ENCODE peak calls at places on chromosomes 4 and X, in six cellular contexts. F is epithelial cell of esophagus, S is cardiac muscle cell, K is HFFc6, D is sigmoid colon, A is pancreas. H is an unnamed sample.

GRCh38 chr4:14165253-14165942 is 537.9 kb upstream of the BOD1L1 start:
- DNase-seq in A (no peak), S (no peak), F (no peak), K (no peak), D (no peak), H (peak)

GRCh38 chr4:123418486-123418931 is 21.9 kb downstream of the SPRY1 start:
- DNase-seq in K (peak), A (no peak), S (peak), F (peak), D (no peak), H (peak)

GRCh38 chrX:116240446-116240845 is 69.9 kb downstream of the AGTR2 start:
- DNase-seq in S (no peak), K (no peak), F (peak), D (no peak), A (no peak), H (no peak)

GRCh38 chr4:101155368-101155767 is 192.0 kb downstream of the PPP3CA start:
- DNase-seq in S (no peak), F (peak), K (peak), A (no peak), D (no peak), H (no peak)

GRCh38 chr4:147782087-147782781 is 50.3 kb downstream of the ARHGAP10 start:
- DNase-seq in F (peak), S (peak), D (no peak), A (no peak), K (peak), H (no peak)

GRCh38 chr4:139603576-139604387 is 47.8 kb upstream of the SETD7 start:
- DNase-seq in A (no peak), K (peak), D (no peak), F (peak), S (peak), H (peak)

GRCh38 chr4:2332976-2333319 is 71.0 kb upstream of the MXD4 start:
- DNase-seq in S (no peak), F (no peak), A (no peak), D (no peak), K (no peak), H (no peak)

GRCh38 chr4:53055716-53056413 is 193.7 kb downstream of the RASL11B start:
- DNase-seq in A (no peak), S (no peak), D (no peak), F (no peak), K (no peak), H (no peak)

GRCh38 chr4:15416357-15417327 is 11.2 kb upstream of the C1QTNF7 start:
- DNase-seq in K (no peak), S (no peak), F (no peak), A (no peak), D (no peak), H (no peak)

GRCh38 chrX:120647127-120647526 is 17.3 kb upstream of the C1GALT1C1 start:
- DNase-seq in F (no peak), K (no peak), A (no peak), S (no peak), D (no peak), H (no peak)

GRCh38 chr4:119656986-119657635 is 28.5 kb upstream of the PDE5A start:
- DNase-seq in D (no peak), S (peak), A (no peak), K (peak), F (peak), H (no peak)

GRCh38 chr4:92501456-92501855 is 197.7 kb downstream of the GRID2 start:
- DNase-seq in S (no peak), K (no peak), D (no peak), A (no peak), F (peak), H (no peak)

GRCh38 chr4:185229021-185229818 is 19.8 kb downstream of the SNX25 start:
- DNase-seq in K (no peak), F (no peak), A (no peak), S (no peak), D (no peak), H (no peak)

GRCh38 chrX:80792205-80792604 is 17.5 kb downstream of the BRWD3 start:
- DNase-seq in F (no peak), D (no peak), A (no peak), S (peak), K (no peak), H (no peak)

GRCh38 chrX:103831342-103831802 is 685 bp downstream of the RAB9B start:
- DNase-seq in S (no peak), F (peak), K (peak), D (no peak), A (no peak), H (no peak)

GRCh38 chr4:92600638-92601037 is 296.9 kb downstream of the GRID2 start:
- DNase-seq in D (no peak), A (no peak), F (no peak), S (no peak), K (no peak), H (no peak)

GRCh38 chrX:11887175-11887574 is 129.1 kb downstream of the MSL3 start:
- DNase-seq in F (peak), D (no peak), S (no peak), A (no peak), K (no peak), H (no peak)

GRCh38 chrX:134603806-134604700 is 54.2 kb downstream of the PLAC1 start:
- DNase-seq in A (no peak), K (peak), S (peak), D (no peak), F (peak), H (no peak)

GRCh38 chr4:31655328-31655727 is 935.2 kb downstream of the PCDH7 start:
- DNase-seq in F (peak), D (no peak), A (no peak), S (peak), K (no peak), H (no peak)

GRCh38 chr4:111988514-111988913 is 156.7 kb upstream of the FAM241A start:
- DNase-seq in S (no peak), F (peak), K (no peak), A (no peak), D (no peak), H (no peak)

GRCh38 chrX:40104649-40105015 is 6.9 kb upstream of the BCOR start:
- DNase-seq in A (peak), K (peak), F (peak), D (peak), S (peak), H (peak)

GRCh38 chrX:2325076-2325784 is 175.5 kb downstream of the DHRSX start:
- DNase-seq in S (peak), K (peak), A (peak), D (peak), F (no peak), H (no peak)

DNA sequence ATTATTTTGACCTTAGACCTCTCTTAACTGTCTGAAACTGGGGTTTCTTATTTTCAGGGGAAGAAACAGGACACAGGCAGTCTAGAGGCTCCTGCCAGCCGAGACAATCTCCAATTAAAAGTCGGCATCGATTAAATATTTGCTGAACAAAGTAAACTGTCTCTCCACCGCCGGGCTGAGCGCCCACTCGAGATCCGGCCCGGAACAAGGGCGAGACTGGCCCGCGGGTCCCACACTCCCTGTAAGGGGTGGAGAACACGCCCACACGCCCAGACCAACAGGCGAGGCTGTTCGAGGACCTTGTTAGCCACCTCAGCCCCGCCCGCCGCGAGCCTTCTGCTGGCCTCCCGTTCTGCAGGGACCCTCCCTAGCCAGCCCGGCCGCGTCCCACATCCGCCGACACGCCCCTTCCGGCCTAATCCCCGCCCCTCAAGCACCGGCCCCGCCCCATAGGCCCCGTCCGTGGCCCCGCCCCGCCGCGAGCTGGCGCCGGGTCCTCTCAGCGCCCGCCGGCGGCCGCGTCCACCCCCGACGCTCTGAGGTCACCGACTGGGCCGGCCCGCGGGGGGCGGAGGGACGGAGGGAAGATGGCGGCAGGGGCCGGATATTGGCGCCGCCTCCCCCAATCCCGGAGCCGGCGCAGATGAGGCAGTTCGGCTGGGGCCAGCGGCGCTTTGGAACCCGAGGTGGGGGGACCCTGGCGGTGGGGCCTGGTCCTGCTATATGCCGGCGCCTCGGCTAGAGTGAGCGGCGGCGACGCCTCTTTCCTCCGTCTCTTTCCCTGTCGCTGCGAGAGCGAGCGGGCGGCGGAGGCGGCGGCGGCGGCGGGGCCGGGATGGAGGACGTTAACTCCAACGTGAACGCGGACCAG is at the start of gene SLAIN2:
- DNase-seq in S (peak), A (peak), K (peak), F (peak), D (peak), H (peak)
- TF ChIP-seq CTCF in S (peak), A (no peak), K (peak), F (peak), D (peak), H (no peak)

DNA sequence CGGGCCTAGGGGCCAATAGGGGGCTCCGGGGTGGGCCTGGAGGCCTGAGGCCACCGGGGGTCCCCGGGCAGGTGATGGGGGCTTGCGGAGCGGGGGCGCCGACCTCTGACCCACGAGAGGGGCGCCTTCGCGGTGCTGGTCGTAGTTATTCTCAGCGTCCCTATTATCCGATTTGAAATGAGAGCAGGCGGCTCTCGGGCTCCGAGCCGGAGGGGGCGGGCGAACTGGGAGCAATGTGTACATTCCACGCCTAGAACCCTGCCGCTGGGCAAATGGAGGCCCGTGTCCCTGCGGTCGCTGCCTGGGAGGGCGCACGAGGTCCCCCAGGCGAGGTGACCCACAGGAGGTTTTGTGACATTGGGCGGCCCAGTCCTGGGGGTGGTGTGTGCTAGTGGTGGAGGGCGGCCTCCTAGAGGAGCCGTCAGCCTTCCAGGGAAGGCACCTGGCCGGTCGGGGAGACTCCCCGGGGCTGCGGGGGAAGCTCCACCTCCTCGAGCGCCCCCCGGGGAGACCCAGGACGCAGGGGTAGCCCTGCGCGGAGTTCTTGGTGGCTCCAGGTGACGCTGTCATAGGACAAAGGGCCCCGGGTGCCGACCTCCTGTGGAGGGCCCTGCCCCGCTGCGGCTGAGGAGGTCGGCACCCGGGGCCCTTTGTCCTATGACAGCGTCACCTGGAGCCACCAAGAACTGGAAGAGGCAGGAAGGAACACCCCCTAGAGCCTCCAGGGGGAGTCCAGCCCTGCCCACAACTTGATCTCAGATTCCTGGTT is 102.6 kb upstream of the PRKX start:
- DNase-seq in S (peak), F (peak), K (peak), A (peak), D (peak), H (peak)
- TF ChIP-seq CTCF in S (no peak), F (no peak), K (no peak), A (no peak), D (no peak), H (peak)

GRCh38 chrX:112800901-112801775 is 39.5 kb downstream of the AMOT start:
- DNase-seq in K (no peak), D (no peak), S (no peak), F (no peak), A (no peak), H (no peak)

GRCh38 chrX:112798736-112799135 is 41.9 kb downstream of the AMOT start:
- DNase-seq in S (no peak), F (no peak), A (no peak), D (no peak), K (no peak), H (no peak)

GRCh38 chrX:112803060-112803459 is 37.6 kb downstream of the AMOT start:
- DNase-seq in S (no peak), A (no peak), D (no peak), K (no peak), F (no peak), H (no peak)

GRCh38 chrX:112799425-112799824 is 41.2 kb downstream of the AMOT start:
- DNase-seq in K (no peak), S (no peak), D (no peak), A (no peak), F (no peak), H (no peak)
- TF ChIP-seq CTCF in K (no peak), S (no peak), D (no peak), A (no peak), F (no peak), H (no peak)

GRCh38 chrX:154380787-154381186 is 1.7 kb downstream of the EMD start:
- DNase-seq in F (no peak), K (no peak), S (no peak), D (no peak), A (no peak), H (no peak)

GRCh38 chrX:154381271-154381670 is 2.2 kb downstream of the EMD start:
- DNase-seq in K (no peak), A (no peak), D (no peak), F (no peak), S (no peak), H (no peak)

GRCh38 chrX:154382483-154383069 is 3.5 kb downstream of the EMD start:
- DNase-seq in F (peak), D (no peak), S (no peak), A (no peak), K (no peak), H (no peak)

GRCh38 chrX:154383359-154384283 is 4.5 kb downstream of the EMD start:
- DNase-seq in A (no peak), S (no peak), D (peak), K (no peak), F (no peak), H (no peak)

DNA sequence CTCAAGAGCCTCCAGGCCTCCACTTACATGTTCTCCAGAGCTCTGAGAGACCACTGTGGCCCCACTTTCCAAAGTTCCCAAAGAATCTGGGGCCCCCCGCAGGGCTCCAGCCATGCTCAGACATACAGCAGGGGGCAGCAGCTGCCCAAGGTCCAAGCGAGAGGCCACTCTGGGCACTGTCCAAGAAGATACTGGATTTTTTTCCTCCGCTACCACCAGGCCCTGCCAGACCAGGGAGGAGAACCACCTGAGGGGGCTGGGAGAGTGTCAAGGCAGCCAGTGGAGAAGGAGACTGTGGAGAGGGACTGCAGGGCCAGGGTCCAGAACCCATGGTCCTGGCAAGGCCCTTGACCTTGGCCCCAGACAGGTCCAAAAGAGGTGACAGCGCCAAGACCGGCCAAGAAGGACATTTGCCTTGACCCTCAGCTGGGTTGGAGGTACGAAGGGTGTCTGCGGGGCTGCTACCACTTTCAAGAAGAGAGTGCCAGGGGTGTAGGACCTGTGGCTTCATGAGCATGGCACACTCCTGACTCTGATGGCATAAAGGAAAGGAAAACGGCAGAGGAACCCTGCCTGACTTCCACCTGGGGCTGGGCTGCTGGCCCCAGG is 5.3 kb downstream of the EMD start:
- DNase-seq in K (no peak), F (no peak), D (peak), A (no peak), S (no peak), H (no peak)
- TF ChIP-seq CTCF in K (peak), F (no peak), D (peak), A (no peak), S (peak), H (peak)

GRCh38 chrX:9957743-9958142 is 9.4 kb upstream of the CLDN34 start:
- DNase-seq in F (no peak), K (no peak), S (no peak), D (no peak), A (no peak), H (no peak)
- TF ChIP-seq CTCF in F (no peak), K (no peak), S (no peak), D (no peak), A (no peak), H (no peak)

GRCh38 chr4:173235050-173235449 is 66.4 kb downstream of the GALNT7 start:
- DNase-seq in D (peak), A (no peak), S (no peak), K (no peak), F (no peak), H (no peak)

GRCh38 chr4:173227753-173228152 is 59.1 kb downstream of the GALNT7 start:
- DNase-seq in A (no peak), K (no peak), D (no peak), F (no peak), S (no peak), H (no peak)

GRCh38 chr4:173230077-173230476 is 61.5 kb downstream of the GALNT7 start:
- DNase-seq in F (no peak), S (peak), A (no peak), K (no peak), D (no peak), H (no peak)

GRCh38 chr4:173237152-173237551 is 68.5 kb downstream of the GALNT7 start:
- DNase-seq in A (no peak), S (no peak), F (no peak), K (peak), D (no peak), H (no peak)

DNA sequence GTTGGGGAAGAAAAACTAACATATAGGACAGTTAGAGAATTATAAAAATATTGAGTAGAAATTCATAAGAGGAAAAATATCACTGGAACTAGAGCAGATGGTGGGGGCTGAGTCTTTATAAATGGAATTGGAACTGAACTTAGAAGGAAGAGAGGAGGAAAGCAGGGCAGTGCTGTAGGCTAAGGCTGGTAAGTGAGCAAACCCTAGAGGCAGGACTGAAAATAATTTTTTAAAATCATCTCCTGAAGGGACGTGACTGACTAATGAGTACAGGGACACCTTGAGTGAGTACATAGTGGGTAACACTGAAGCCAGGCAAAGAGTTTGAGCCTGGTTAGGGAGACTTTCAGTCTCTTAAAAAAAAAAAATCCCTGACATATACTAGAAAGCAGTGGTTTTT is 63.3 kb downstream of the GALNT7 start:
- DNase-seq in A (no peak), K (no peak), D (no peak), F (peak), S (peak), H (no peak)
- TF ChIP-seq CTCF in A (no peak), K (peak), D (no peak), F (peak), S (peak), H (peak)

GRCh38 chr4:107734120-107734519 is 14.1 kb upstream of the PAPSS1 start:
- DNase-seq in S (peak), D (no peak), F (peak), K (no peak), A (no peak), H (peak)
- TF ChIP-seq CTCF in S (peak), D (no peak), F (peak), K (peak), A (no peak), H (peak)

DNA sequence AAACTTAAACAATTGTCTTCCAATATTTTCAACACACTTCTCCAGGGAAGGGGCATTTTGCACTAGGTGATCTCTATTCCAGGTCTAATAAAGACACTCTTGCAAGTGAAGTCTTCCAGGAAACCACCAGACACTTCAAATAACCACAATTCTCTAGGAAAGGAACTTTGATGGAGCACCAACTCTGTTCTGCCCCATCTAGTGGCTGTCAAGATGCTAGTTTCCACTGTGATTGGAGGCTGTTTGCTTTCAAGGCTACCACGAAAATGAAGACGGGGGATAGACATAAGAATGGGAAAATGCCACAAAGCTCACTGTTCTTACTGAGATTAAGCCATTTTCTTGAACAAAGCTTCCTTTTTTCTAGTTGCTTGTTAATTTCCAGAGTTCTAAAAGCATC is 100.6 kb upstream of the F9 start:
- DNase-seq in F (peak), K (no peak), A (no peak), D (no peak), S (no peak), H (no peak)
- TF ChIP-seq CTCF in F (peak), K (no peak), A (no peak), D (no peak), S (no peak), H (peak)

GRCh38 chr4:158798062-158798461 is 29.2 kb downstream of the FNIP2 start:
- DNase-seq in F (no peak), D (no peak), S (no peak), K (no peak), A (no peak), H (no peak)
- TF ChIP-seq CTCF in F (no peak), D (no peak), S (no peak), K (no peak), A (no peak), H (no peak)